ENCODE peak calls at places on chromosomes 3 and 15, in seven cellular contexts. G is OCI-LY7; S is activated CD8-positive, alpha-beta T cell treated with anti-CD3 and anti-CD28 coated beads for 36 hours; Z is natural killer cell; Q is lung; B is GM12865; Y is fibroblast of lung. K is an unnamed sample.

GRCh38 chr3:110814170-110815007 is 257.2 kb upstream of the NECTIN3 start:
- DNase-seq in Z (no peak), G (no peak), Y (peak; percentile 96), B (peak; percentile 73), Q (no peak), S (peak; percentile 76), K (no peak)

GRCh38 chr15:34116620-34117019 is 14.7 kb downstream of the PGBD4 start:
- DNase-seq in Z (no peak), G (no peak), S (no peak), B (no peak), Q (no peak), Y (peak; percentile 27), K (no peak)

GRCh38 chr15:42002333-42002732 is 18.5 kb downstream of the PLA2G4E start:
- DNase-seq in B (no peak), Z (no peak), Q (no peak), Y (no peak), S (no peak), G (no peak), K (no peak)

GRCh38 chr15:35737521-35737920 is 191.6 kb upstream of the DPH6 start:
- DNase-seq in Y (peak; percentile 78), S (no peak), Z (no peak), Q (no peak), B (no peak), G (no peak), K (no peak)

GRCh38 chr3:49867400-49867799 is 2.3 kb downstream of the CAMKV start:
- DNase-seq in Z (no peak), Y (no peak), Q (no peak), S (no peak), G (no peak), B (no peak), K (no peak)

GRCh38 chr15:89797678-89798201 is 16.9 kb downstream of the ANPEP start:
- DNase-seq in S (no peak), Z (no peak), Y (no peak), Q (no peak), B (no peak), G (no peak), K (no peak)

GRCh38 chr15:56349554-56349953 is 15.7 kb upstream of the TEX9 start:
- DNase-seq in Y (no peak), Z (no peak), B (no peak), G (no peak), S (no peak), Q (no peak), K (no peak)

GRCh38 chr3:129428020-129428381 is 435 bp downstream of the EFCAB12 start:
- DNase-seq in Q (no peak), B (no peak), G (no peak), S (no peak), Z (no peak), Y (no peak), K (no peak)

GRCh38 chr3:46922871-46923558 is 45.5 kb downstream of the PTH1R start:
- DNase-seq in Q (no peak), G (no peak), S (no peak), B (no peak), Z (no peak), Y (no peak), K (no peak)

GRCh38 chr3:159881828-159882309 is 106.8 kb upstream of the IL12A start:
- DNase-seq in Y (peak; percentile 61), Q (no peak), B (no peak), G (no peak), S (no peak), Z (no peak), K (no peak)

GRCh38 chr3:45972534-45973402 is 22.9 kb downstream of the FYCO1 start:
- DNase-seq in S (peak; percentile 29), Q (peak; percentile 54), Y (peak; percentile 94), B (peak; percentile 19), G (peak; percentile 43), Z (no peak), K (peak; percentile 37)

GRCh38 chr15:74238984-74239645 is 3.0 kb downstream of the CCDC33 start:
- DNase-seq in Z (no peak), Y (no peak), S (no peak), G (no peak), B (no peak), Q (no peak), K (no peak)

GRCh38 chr15:92653836-92654524 is 1.6 kb downstream of the FAM174B start:
- DNase-seq in Y (peak; percentile 6), Z (no peak), G (no peak), Q (peak; percentile 60), S (no peak), B (peak; percentile 44), K (peak; percentile 63)

GRCh38 chr15:26771917-26772587 is 814 bp downstream of the GABRB3 start:
- DNase-seq in B (no peak), G (no peak), S (no peak), Z (no peak), Y (peak; percentile 13), Q (no peak), K (no peak)

GRCh38 chr15:98948941-98949340 is 58.7 kb downstream of the PGPEP1L start:
- DNase-seq in S (no peak), Q (no peak), B (no peak), Z (no peak), G (no peak), Y (no peak), K (no peak)

GRCh38 chr3:37852771-37853170 is 8.9 kb upstream of the CTDSPL start:
- DNase-seq in B (no peak), Q (no peak), S (no peak), Z (no peak), G (no peak), Y (no peak), K (no peak)

GRCh38 chr3:8891774-8892173 is 71.5 kb downstream of the RAD18 start:
- DNase-seq in G (no peak), S (no peak), B (no peak), Y (peak; percentile 76), Z (no peak), Q (no peak), K (no peak)

GRCh38 chr15:60353245-60353940 is 44.4 kb downstream of the ANXA2 start:
- DNase-seq in G (no peak), Q (no peak), Y (peak; percentile 74), B (no peak), S (no peak), Z (no peak), K (no peak)

GRCh38 chr3:127680790-127681189 is 8.0 kb downstream of the ABTB1 start:
- DNase-seq in G (no peak), Q (no peak), Z (peak; percentile 10), S (no peak), B (no peak), Y (no peak), K (no peak)

GRCh38 chr3:47802734-47803477 is at the start of gene DHX30:
- DNase-seq in Z (peak; percentile 78), Y (peak; percentile 87), G (peak; percentile 88), B (peak; percentile 90), S (peak; percentile 92), Q (peak; percentile 86), K (peak; percentile 97)

GRCh38 chr3:127857270-127857801 is 35.0 kb upstream of the MGLL start:
- DNase-seq in Z (no peak), B (peak; percentile 45), Y (no peak), S (no peak), G (peak; percentile 29), Q (no peak), K (peak; percentile 41)

GRCh38 chr3:8845641-8846040 is 76.2 kb upstream of the OXTR start:
- DNase-seq in S (no peak), Q (no peak), G (no peak), B (no peak), Y (peak; percentile 79), Z (no peak), K (no peak)

GRCh38 chr3:125039897-125040175 is 16.0 kb downstream of the HEG1 start:
- DNase-seq in G (no peak), B (no peak), S (no peak), Z (no peak), Q (no peak), Y (no peak), K (no peak)

GRCh38 chr3:10522646-10523303 is 17.4 kb upstream of the ATP2B2 start:
- DNase-seq in Y (no peak), S (no peak), B (no peak), Z (no peak), Q (no peak), G (peak; percentile 33), K (no peak)

GRCh38 chr15:70265466-70265978 is 167.8 kb upstream of the TLE3 start:
- DNase-seq in S (no peak), G (peak; percentile 13), Z (no peak), Q (no peak), Y (no peak), B (no peak), K (no peak)
- TF ChIP-seq CTCF in S (peak; percentile 9), G (peak; percentile 55), Z (no peak), Q (no peak), Y (peak; percentile 13), B (no peak), K (peak; percentile 16)

DNA sequence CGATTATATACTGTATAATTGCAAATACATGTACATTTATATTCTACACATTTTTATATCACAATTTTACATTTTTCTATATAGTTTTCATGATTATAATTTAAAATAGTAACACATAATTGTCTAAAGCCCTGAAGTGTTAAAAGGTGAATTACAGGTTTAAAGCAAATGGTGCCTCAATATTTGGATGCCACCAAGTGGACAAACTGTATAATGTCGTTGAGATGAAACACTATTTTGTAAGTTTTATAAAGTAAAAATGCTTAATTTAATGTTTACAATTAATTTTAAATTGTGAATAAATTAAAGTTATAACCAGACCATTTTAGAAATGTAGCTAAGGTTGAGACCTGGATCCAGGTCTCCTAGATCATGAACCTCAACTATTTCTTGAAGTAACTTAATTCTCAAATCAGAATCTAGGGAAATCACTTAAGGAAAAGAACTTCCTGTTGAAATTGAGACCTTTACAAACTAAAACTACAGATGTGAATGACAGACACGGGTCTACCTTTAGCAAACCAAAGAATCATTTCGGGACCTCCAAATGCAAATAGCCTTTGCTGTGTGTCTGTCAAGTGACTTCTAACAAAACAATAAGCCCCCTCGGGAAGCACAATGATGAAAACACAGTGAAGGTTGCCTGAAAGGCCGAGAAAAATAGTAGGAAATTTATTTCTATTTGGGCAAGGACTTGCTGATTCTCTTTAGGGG is 37.8 kb downstream of the EHHADH start:
- DNase-seq in Z (no peak), Q (no peak), Y (no peak), B (peak; percentile 44), G (peak; percentile 15), S (no peak), K (peak; percentile 19)
- TF ChIP-seq CTCF in Z (no peak), Q (peak; percentile 26), Y (peak; percentile 58), B (peak; percentile 44), G (peak; percentile 80), S (peak; percentile 37), K (no peak)

DNA sequence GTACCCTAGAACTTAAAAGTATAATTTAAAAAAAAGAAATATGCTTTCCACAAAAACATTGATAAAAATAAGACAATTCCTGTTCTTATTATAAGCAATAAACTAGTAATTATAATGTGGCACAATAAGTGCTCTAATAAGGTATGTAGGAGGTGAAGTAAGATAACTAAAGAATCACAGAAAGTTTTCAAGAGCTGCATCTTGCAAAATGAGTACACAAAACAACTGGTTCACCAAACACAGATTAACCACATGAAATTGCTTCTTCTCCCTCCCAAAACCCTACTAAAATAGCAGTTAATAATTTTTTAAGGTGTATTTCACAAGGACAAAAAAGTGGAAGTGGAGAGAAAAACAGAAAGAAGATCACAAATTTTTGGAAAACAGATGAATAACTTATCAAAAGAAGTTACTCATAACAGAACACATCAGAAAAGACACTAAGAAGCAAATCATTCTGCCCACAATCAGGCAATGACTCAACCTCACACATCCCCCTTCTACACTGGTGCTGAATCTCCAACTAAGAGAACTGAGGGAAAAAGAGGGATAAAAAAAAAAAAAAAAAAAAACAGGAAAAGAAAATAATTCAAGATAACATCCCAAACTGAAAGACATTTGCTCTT is 64.2 kb downstream of the TBC1D5 start:
- DNase-seq in Q (no peak), Z (no peak), S (peak; percentile 13), B (no peak), Y (peak; percentile 70), G (no peak), K (peak; percentile 11)
- TF ChIP-seq CTCF in Q (no peak), Z (no peak), S (no peak), B (no peak), Y (no peak), G (no peak), K (no peak)

GRCh38 chr3:43583481-43583880 is 38.3 kb downstream of the ANO10 start:
- DNase-seq in G (peak; percentile 4), S (peak; percentile 31), Y (no peak), B (no peak), Q (no peak), Z (no peak), K (no peak)
- TF ChIP-seq CTCF in G (peak; percentile 53), S (no peak), Y (peak; percentile 9), B (no peak), Q (no peak), Z (no peak), K (no peak)